ENCODE peak calls at places on chromosome 2, in seven cellular contexts. K, V, P, Q, R, F and X are unnamed samples.

GRCh38 chr2:60560734-60561649 is 7.5 kb upstream of the BCL11A start:
- DNase-seq in R (no peak), F (no peak), V (peak), P (peak), K (no peak), Q (no peak), X (peak)

GRCh38 chr2:173205375-173205774 is 129.7 kb downstream of the MAP3K20 start:
- DNase-seq in F (no peak), R (no peak), K (no peak), Q (no peak), V (no peak), P (no peak), X (no peak)

GRCh38 chr2:73202156-73203054 is at the start of gene NOTO:
- DNase-seq in F (no peak), P (no peak), Q (peak), R (no peak), K (no peak), V (no peak), X (no peak)

GRCh38 chr2:367246-367645 is 79.4 kb upstream of the ALKAL2 start:
- DNase-seq in Q (no peak), P (no peak), V (no peak), F (no peak), R (no peak), K (no peak), X (no peak)

GRCh38 chr2:21710031-21710430 is 586.3 kb downstream of the TDRD15 start:
- DNase-seq in Q (no peak), R (no peak), F (no peak), K (no peak), P (no peak), V (no peak), X (no peak)

GRCh38 chr2:240701091-240701735 is 9.5 kb downstream of the AQP12A start:
- DNase-seq in K (no peak), V (no peak), Q (no peak), F (no peak), P (no peak), R (no peak), X (no peak)

GRCh38 chr2:8139668-8140202 is 542.1 kb upstream of the ID2 start:
- DNase-seq in V (no peak), P (no peak), K (no peak), R (no peak), Q (no peak), F (no peak), X (no peak)

GRCh38 chr2:239644016-239644415 is 243.2 kb upstream of the HDAC4 start:
- DNase-seq in P (no peak), R (no peak), Q (no peak), V (peak), F (no peak), K (no peak), X (peak)

GRCh38 chr2:110931648-110932047 is 189.1 kb upstream of the BCL2L11 start:
- DNase-seq in P (no peak), F (no peak), R (no peak), V (no peak), K (no peak), Q (no peak), X (peak)

GRCh38 chr2:101038455-101039255 is 36.6 kb downstream of the RPL31 start:
- DNase-seq in K (peak), P (peak), V (peak), R (no peak), F (no peak), Q (no peak), X (peak)

GRCh38 chr2:69686855-69687254 is 43.3 kb upstream of the AAK1 start:
- DNase-seq in V (peak), F (no peak), K (no peak), P (no peak), R (no peak), Q (no peak), X (no peak)

GRCh38 chr2:11024010-11024615 is 112.4 kb downstream of the KCNF1 start:
- DNase-seq in F (no peak), P (no peak), K (no peak), R (no peak), Q (no peak), V (peak), X (no peak)

GRCh38 chr2:215705771-215706261 is 269.9 kb upstream of the FN1 start:
- DNase-seq in F (no peak), V (no peak), R (no peak), K (no peak), P (no peak), Q (no peak), X (no peak)

GRCh38 chr2:74474899-74475298 is 2.4 kb upstream of the MRPL53 start:
- DNase-seq in Q (peak), P (no peak), K (no peak), R (no peak), F (no peak), V (no peak), X (no peak)

GRCh38 chr2:181807526-181807925 is 84.0 kb upstream of the ITPRID2 start:
- DNase-seq in P (no peak), F (no peak), K (no peak), R (no peak), Q (no peak), V (no peak), X (no peak)

DNA sequence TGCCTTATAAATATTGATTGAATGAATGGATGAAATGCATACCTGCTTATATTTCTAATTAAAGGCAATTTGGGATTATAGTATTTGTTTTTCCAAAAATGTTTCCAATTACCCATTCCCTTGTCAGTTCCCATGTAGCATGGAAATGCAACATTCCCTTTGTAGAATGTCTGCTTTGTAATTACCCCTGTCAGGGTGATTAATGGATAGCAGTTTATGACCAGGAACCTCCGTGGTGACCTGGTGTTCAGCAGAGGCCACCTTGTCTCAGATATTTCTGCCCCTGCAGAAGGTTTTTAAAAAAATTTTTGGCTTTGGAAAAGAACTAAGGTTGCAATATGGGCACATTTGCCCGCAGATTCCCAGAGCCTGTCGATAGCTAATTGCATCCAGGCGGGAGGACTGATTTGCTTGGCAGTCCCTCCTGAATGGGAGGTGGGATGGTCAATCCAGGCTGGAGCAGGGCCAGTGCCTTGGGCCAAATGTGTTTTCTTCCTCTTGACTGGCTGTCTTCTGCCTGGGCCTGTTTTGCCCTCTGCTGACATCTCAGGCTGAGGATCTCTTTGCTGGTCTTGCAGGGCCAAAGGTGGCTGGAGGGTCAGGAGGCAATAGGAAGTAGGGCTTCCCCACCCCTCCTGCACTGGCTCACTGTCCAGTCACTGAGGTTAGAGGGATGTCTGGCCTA is 82.1 kb downstream of the TMEM182 start:
- DNase-seq in F (no peak), P (no peak), K (no peak), V (no peak), R (no peak), Q (peak), X (no peak)
- TF ChIP-seq JUND in F (no peak), P (no peak), K (no peak), V (no peak), R (no peak), Q (no peak), X (no peak)

GRCh38 chr2:62940697-62941096 is 109.9 kb upstream of the OTX1 start:
- DNase-seq in V (no peak), K (no peak), P (no peak), Q (no peak), F (no peak), R (no peak), X (no peak)

GRCh38 chr2:62941413-62941812 is 109.2 kb upstream of the OTX1 start:
- DNase-seq in V (no peak), R (no peak), P (no peak), F (no peak), Q (no peak), K (no peak), X (no peak)

GRCh38 chr2:62944362-62944761 is 106.3 kb upstream of the OTX1 start:
- DNase-seq in F (no peak), P (no peak), R (no peak), V (no peak), K (no peak), Q (no peak), X (no peak)

GRCh38 chr2:62938126-62938525 is 112.5 kb upstream of the OTX1 start:
- DNase-seq in K (no peak), V (no peak), F (no peak), R (no peak), Q (no peak), P (no peak), X (no peak)

GRCh38 chr2:62939735-62940491 is 110.7 kb upstream of the OTX1 start:
- DNase-seq in F (no peak), V (no peak), Q (no peak), R (no peak), P (no peak), K (no peak), X (no peak)
- TF ChIP-seq JUND in F (no peak), V (no peak), Q (peak), R (no peak), P (no peak), K (no peak), X (no peak)

DNA sequence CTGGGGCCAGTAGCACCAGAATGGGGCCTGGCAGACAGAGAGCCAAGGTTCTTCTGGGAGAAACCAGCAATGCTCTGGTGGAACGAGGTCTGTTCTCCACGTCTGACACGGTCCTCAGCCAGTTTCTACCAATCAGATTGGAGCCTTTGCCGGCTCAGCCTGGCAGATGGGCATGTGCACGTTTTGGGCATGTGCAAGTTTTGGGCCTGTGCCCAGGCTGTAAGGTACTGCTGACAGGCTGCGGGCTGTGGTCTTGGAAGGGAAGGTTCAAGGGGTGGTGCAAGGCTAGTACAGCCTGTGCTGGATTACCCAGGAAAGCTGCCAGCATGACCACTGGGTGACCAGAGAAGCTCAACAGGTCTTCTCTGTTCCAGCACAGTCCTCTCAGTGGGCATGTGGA is 90.0 kb downstream of the PRKCE start:
- DNase-seq in K (no peak), Q (no peak), F (no peak), R (no peak), V (no peak), P (no peak), X (no peak)
- TF ChIP-seq JUND in K (no peak), Q (no peak), F (no peak), R (no peak), V (no peak), P (no peak), X (no peak)

DNA sequence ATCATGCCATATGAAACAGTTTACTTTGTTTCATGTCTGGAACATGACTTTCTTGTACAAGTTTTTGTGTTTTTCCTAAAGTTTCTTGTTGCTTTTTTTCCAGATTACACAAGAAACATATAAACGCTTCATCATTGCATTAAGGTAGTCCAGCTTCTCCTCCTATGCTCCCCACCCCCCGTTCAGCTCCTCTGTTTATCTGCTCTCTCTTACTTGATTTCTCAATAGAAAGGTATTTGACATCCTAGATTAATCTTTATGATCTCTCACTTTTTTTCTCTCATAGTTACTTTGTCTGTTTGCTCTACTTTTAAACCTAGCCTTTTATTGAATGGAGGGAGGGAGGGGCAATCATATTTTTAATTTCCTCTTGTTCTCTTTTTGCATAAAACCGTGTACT is 25.3 kb downstream of the SLC40A1 start:
- DNase-seq in R (no peak), F (no peak), P (no peak), V (peak), K (no peak), Q (no peak), X (no peak)
- TF ChIP-seq JUND in R (no peak), F (no peak), P (no peak), V (no peak), K (no peak), Q (no peak), X (peak)

DNA sequence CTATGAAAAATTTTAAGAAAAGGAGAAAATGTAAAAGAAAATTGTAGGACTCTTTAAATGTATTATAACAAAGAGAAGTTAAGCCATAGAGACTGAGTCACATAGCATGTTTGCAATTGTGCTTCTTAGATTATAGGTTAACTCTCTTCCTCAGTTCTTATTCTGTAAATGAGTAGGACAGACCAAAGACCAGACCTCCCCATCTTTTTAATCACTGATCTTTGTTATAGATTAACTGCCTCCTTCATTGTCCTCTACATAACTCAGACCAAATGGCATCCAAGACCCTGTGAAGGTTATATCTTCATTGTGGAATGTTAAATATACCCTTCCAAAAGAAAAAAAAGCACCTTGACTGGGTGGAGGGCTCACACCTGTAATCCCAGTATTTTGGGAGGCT is 316.9 kb upstream of the LRRTM4 start:
- DNase-seq in K (no peak), Q (no peak), P (no peak), V (no peak), R (no peak), F (no peak), X (no peak)
- TF ChIP-seq JUND in K (no peak), Q (no peak), P (no peak), V (no peak), R (no peak), F (no peak), X (no peak)

DNA sequence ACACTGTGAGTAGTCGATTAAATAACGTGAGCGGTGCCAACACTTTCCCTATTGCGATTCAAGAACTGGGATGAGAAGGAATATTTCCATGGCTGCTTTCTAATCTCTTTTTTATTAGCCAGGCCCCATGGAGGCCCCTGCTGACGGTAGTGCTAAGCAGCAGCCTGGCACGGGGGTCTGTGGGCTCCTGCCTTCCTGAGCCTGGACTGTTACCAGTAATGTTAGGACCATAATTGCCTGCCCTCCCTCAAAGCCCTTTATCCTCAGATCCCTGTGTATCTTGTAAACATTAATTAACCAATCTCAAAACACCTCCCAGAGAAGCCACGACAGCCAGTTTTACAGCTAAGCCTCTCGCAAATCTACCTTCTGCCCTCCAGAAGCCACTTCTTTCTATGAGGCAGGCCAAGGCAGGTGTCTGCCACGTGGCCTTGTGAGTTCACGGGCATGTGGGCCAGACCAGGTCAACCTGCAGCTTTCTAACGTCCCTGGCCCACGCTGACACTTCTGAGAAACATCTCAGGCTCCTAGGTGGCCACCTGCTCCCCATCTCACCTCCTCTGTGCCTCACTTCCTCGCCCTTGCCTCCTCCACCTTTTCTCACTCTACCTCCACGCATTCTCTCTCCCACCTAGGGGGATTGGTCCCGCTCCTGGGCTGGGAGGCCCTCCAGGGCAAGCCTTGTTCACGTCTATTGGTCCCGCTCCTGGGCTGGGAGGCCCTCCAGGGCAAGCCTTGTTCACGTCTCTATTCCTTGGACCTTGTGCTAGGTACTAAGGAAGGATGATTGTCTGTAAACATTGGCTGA is 64.4 kb downstream of the EDAR start:
- DNase-seq in V (no peak), P (no peak), R (no peak), Q (no peak), F (no peak), K (no peak), X (no peak)
- TF ChIP-seq JUND in V (no peak), P (no peak), R (no peak), Q (no peak), F (no peak), K (no peak), X (no peak)

GRCh38 chr2:24363306-24363705 is 3.0 kb upstream of the ITSN2 start:
- DNase-seq in Q (no peak), R (no peak), V (no peak), K (no peak), F (no peak), P (no peak), X (no peak)

GRCh38 chr2:24360963-24361330 is 611 bp upstream of the ITSN2 start:
- DNase-seq in R (no peak), F (no peak), K (no peak), P (no peak), Q (no peak), V (no peak), X (no peak)

GRCh38 chr2:24362253-24362652 is 1.9 kb upstream of the ITSN2 start:
- DNase-seq in K (no peak), V (no peak), P (peak), R (no peak), F (no peak), Q (no peak), X (peak)

GRCh38 chr2:24365826-24366225 is 5.5 kb upstream of the ITSN2 start:
- DNase-seq in K (no peak), P (no peak), Q (no peak), F (no peak), V (no peak), R (no peak), X (no peak)

DNA sequence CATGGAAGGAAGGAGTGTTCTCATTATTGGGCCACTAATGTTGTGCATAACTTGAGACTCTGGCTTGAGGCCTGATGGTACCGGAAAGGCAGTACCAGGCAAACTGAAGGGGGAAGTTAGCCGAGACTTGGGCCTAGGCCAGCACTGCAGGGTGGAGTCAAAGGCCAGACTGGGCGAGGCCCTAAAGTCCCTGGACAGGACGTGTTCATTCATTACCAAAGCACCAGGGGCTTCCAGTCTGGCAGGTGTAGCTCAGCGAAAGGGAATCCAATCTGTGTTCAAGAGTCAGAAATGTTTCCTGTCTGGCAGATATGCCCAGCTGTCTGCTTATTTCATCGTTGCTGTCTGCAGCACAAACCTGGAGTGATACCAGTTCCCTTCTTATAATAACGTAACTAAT is 4.7 kb upstream of the ITSN2 start:
- DNase-seq in Q (no peak), V (no peak), P (peak), R (no peak), K (no peak), F (no peak), X (no peak)
- TF ChIP-seq JUND in Q (no peak), V (no peak), P (no peak), R (no peak), K (no peak), F (no peak), X (no peak)

DNA sequence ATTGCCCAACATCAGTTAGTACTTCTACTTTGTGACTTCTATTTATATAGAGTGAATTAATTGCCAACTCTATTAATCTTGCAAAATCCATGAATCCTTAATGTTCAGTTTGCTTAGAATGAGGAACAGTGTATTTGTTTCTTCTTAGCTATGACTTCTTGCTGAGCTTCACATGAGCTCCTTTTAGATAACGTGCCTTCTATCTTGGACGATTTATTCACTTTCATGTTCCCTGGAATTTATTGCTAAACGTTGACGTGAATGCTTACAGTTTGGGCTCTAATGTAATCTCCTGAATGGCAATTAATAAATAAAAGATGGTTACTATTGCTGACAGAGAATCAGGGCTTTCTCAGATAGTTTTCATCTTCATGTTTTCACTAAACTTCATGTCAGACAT is 384.5 kb upstream of the NRP2 start:
- DNase-seq in F (no peak), P (no peak), K (no peak), V (no peak), R (no peak), Q (no peak), X (no peak)
- TF ChIP-seq JUND in F (no peak), P (no peak), K (no peak), V (no peak), R (no peak), Q (no peak), X (no peak)

GRCh38 chr2:12819721-12820120 is 103.0 kb downstream of the TRIB2 start:
- DNase-seq in F (no peak), R (no peak), V (no peak), K (no peak), P (no peak), Q (no peak), X (no peak)
- TF ChIP-seq JUND in F (no peak), R (no peak), V (no peak), K (no peak), P (no peak), Q (no peak), X (no peak)